ENCODE peak calls at places on chromosomes 3 and 15, in four cellular contexts. B, U, P and G are unnamed samples.

GRCh38 chr3:149934524-149934923 is 36.2 kb downstream of the PFN2 start:
- DNase-seq in B (no peak), U (no peak), P (peak; percentile 75), G (no peak)

GRCh38 chr3:167855306-167855705 is 119.8 kb downstream of the SERPINI1 start:
- DNase-seq in B (no peak), U (no peak), P (no peak), G (no peak)

GRCh38 chr3:30691249-30691880 is 85.0 kb downstream of the TGFBR2 start:
- DNase-seq in B (no peak), U (no peak), P (no peak), G (no peak)

GRCh38 chr3:167978071-167978470 is 117.7 kb downstream of the GOLIM4 start:
- DNase-seq in B (no peak), U (peak; percentile 76), P (no peak), G (no peak)

GRCh38 chr3:79467721-79468120 is 300.1 kb downstream of the ROBO1 start:
- DNase-seq in B (no peak), U (no peak), P (no peak), G (peak; percentile 4)

GRCh38 chr3:117010316-117010715 is 300.7 kb downstream of the TUSC7 start:
- DNase-seq in B (no peak), U (no peak), P (no peak), G (no peak)

GRCh38 chr3:65767551-65767950 is 271.2 kb downstream of the MAGI1 start:
- DNase-seq in B (no peak), U (no peak), P (no peak), G (no peak)

GRCh38 chr3:196096382-196096953 is 14.6 kb upstream of the TFRC start:
- DNase-seq in B (no peak), U (peak; percentile 50), P (peak; percentile 77), G (no peak)

GRCh38 chr3:129051776-129052400 is 8.7 kb upstream of the GP9 start:
- DNase-seq in B (no peak), U (peak; percentile 70), P (no peak), G (no peak)

GRCh38 chr3:169661567-169662214 is 1.8 kb downstream of the MECOM start:
- DNase-seq in B (peak; percentile 21), U (peak; percentile 60), P (no peak), G (peak; percentile 74)

GRCh38 chr3:64049136-64049535 is 25.8 kb upstream of the PSMD6 start:
- DNase-seq in B (peak; percentile 45), U (no peak), P (no peak), G (no peak)

GRCh38 chr3:146491303-146491702 is 21.9 kb upstream of the PLSCR2 start:
- DNase-seq in B (no peak), U (no peak), P (no peak), G (no peak)

GRCh38 chr3:48026951-48027908 is 11.0 kb upstream of the MAP4 start:
- DNase-seq in B (no peak), U (no peak), P (no peak), G (no peak)

GRCh38 chr3:31035681-31036080 is 141.2 kb upstream of the GADL1 start:
- DNase-seq in B (no peak), U (no peak), P (no peak), G (no peak)

GRCh38 chr3:126118591-126118990 is 34.7 kb upstream of the SLC41A3 start:
- DNase-seq in B (no peak), U (peak; percentile 14), P (peak; percentile 38), G (no peak)

DNA sequence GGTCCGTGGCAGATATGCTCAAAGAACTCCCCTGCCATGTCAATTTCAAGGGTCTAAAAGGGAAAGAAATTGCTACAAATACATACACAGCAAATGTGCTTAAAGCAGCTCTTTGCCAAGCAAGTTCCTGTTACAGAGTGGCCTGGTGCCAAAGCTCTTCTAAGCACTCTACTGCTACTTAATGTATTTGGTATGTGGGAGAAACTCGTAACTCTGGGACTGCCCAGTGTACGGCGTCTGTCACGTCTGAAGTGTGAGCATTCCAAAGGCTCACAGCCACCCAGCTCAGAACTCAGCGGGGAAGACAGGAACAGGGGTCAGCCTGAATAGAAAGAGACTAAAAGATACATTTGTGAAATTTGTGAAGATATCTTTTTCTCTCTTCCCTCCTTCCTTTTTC is 54.6 kb downstream of the RBMS3 start:
- DNase-seq in B (peak; percentile 89), U (peak; percentile 72), P (peak; percentile 92), G (peak; percentile 28)
- TF ChIP-seq POLR2A in B (no peak), U (no peak), P (no peak), G (no peak)

DNA sequence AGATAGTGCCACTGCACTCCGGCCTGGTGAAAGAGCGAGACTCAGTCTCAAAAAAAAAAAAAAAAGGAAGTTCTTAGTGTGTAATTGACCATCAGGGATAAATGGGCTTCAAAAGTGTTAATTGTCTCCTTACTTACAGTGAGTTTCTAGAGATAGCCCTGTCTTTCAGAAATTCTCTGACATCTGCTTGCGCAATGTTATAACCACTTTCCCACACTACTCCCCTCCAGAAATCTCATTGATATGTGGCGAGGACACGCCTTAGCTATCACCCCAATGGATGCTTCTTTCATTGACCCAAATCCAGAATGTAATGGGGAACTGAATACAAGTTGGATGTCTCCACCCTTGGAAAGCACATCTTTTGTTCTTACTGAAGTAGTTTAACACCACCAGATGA is 70.9 kb downstream of the GMPS start:
- DNase-seq in B (no peak), U (no peak), P (no peak), G (no peak)
- TF ChIP-seq POLR2A in B (no peak), U (no peak), P (no peak), G (no peak)

DNA sequence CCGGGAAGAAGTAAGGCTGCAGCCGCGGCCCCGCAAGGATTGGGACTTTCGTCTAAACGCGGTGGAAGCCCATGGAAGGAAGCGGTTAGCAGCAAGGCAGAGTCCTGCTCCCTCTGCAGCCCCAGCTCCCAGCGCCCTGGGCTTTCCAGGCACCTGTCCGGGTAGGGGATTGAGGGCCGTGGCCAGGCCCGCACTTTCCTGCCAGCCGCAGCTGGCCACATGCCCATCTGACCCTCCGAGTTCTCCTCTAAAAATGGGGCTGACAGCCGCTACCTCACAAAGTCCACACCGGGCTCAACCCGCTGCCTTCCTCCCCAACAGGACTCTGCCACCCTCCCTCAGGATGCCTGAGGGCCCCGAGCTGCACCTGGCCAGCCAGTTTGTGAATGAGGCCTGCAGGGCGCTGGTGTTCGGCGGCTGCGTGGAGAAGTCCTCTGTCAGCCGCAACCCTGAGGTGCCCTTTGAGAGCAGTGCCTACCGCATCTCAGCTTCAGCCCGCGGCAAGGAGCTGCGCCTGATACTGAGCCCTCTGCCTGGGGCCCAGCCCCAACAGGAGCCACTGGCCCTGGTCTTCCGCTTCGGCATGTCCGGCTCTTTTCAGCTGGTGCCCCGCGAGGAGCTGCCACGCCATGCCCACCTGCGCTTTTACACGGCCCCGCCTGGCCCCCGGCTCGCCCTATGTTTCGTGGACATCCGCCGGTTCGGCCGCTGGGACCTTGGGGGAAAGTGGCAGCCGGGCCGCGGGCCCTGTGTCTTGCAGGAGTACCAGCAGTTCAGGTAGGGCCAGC is 1.9 kb downstream of the NEIL1 start:
- DNase-seq in B (no peak), U (peak; percentile 40), P (no peak), G (no peak)
- TF ChIP-seq POLR2A in B (peak; percentile 1), U (no peak), P (no peak), G (no peak)

DNA sequence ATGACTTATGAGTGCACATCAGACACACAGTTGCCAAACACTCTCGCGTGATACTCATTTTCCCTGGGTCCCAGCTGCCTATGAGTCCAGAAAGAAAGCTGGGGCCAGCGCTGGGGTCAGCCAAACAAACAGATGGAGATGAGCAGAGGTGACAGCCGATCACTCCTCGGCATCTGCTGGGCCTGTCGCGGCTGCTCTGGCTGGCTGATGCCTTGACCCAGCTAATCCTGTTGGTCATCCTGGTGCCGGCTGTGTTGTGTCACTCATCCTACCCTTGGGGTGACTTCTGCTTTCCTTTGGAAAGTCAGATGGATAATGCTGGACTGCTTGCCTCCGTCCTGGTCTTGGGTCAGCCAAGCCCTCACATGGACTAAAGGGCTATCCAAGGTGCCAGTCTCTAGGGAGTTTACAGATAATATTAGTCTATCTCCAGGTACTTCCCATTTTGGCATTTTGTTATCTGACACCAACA is 105.3 kb upstream of the PDZRN3 start:
- DNase-seq in B (no peak), U (peak; percentile 33), P (peak; percentile 73), G (no peak)
- TF ChIP-seq POLR2A in B (no peak), U (no peak), P (no peak), G (no peak)

GRCh38 chr15:34583399-34584320 is at the start of gene GOLGA8B:
- DNase-seq in B (peak; percentile 79), U (peak; percentile 81), P (peak; percentile 81), G (peak; percentile 69)
- TF ChIP-seq POLR2A in B (peak; percentile 62), U (no peak), P (no peak), G (peak; percentile 32)

GRCh38 chr3:49856181-49857005 is at the start of gene TRAIP:
- DNase-seq in B (peak; percentile 89), U (peak; percentile 95), P (peak; percentile 97), G (peak; percentile 97)
- TF ChIP-seq POLR2A in B (peak; percentile 62), U (no peak), P (peak; percentile 21), G (peak; percentile 56)

GRCh38 chr3:50227390-50228183 is 8.4 kb upstream of the GNAI2 start:
- DNase-seq in B (peak; percentile 91), U (peak; percentile 95), P (peak; percentile 95), G (peak; percentile 95)
- TF ChIP-seq POLR2A in B (no peak), U (no peak), P (peak; percentile 8), G (peak; percentile 26)

GRCh38 chr3:53798144-53798543 is 48.1 kb downstream of the CHDH start:
- DNase-seq in B (no peak), U (no peak), P (no peak), G (no peak)
- TF ChIP-seq POLR2A in B (no peak), U (no peak), P (no peak), G (no peak)

GRCh38 chr3:186996356-186996755 is 66.0 kb downstream of the ST6GAL1 start:
- DNase-seq in B (no peak), U (no peak), P (no peak), G (no peak)
- TF ChIP-seq POLR2A in B (no peak), U (no peak), P (no peak), G (no peak)